ENCODE peak calls at places on chromosomes 4 and X, in nine cellular contexts. L, C, P, A, F, Q, T, W and H are unnamed samples.

GRCh38 chr4:62014982-62015739 is 815.0 kb downstream of the ADGRL3 start:
- DNase-seq in Q (no peak), T (no peak), A (peak; percentile 3), F (no peak), C (no peak), W (no peak), P (no peak), L (no peak), H (no peak)

GRCh38 chr4:112410364-112410763 is 105.6 kb downstream of the NEUROG2 start:
- DNase-seq in A (no peak), P (no peak), L (no peak), Q (no peak), C (no peak), T (no peak), F (no peak), W (no peak), H (no peak)

GRCh38 chr4:188960411-188961093 is 821.3 kb downstream of the TRIML1 start:
- DNase-seq in P (no peak), A (no peak), C (no peak), Q (peak; percentile 67), F (no peak), L (no peak), T (no peak), W (no peak), H (no peak)

GRCh38 chr4:78610546-78611214 is 59.1 kb downstream of the ANXA3 start:
- DNase-seq in F (no peak), L (peak; percentile 68), W (no peak), T (peak; percentile 38), P (peak; percentile 13), A (peak; percentile 66), C (no peak), Q (peak; percentile 66), H (no peak)

GRCh38 chr4:56410247-56410646 is 23.0 kb upstream of the AASDH start:
- DNase-seq in P (no peak), F (peak; percentile 51), C (no peak), Q (peak; percentile 97), W (no peak), L (peak; percentile 89), T (peak; percentile 98), A (peak; percentile 98), H (peak; percentile 17)

GRCh38 chr4:1384675-1385372 is 21.4 kb downstream of the NKX1-1 start:
- DNase-seq in A (no peak), C (no peak), F (no peak), W (peak; percentile 27), L (no peak), T (no peak), Q (no peak), P (no peak), H (no peak)

GRCh38 chrX:13373807-13374187 is 53.9 kb upstream of the ATXN3L start:
- DNase-seq in T (peak; percentile 58), W (no peak), L (no peak), P (no peak), Q (peak; percentile 89), A (peak; percentile 85), F (no peak), C (no peak), H (no peak)

GRCh38 chrX:29143356-29143755 is 556.1 kb downstream of the IL1RAPL1 start:
- DNase-seq in P (no peak), L (no peak), Q (no peak), W (no peak), T (peak; percentile 18), F (no peak), A (peak; percentile 45), C (no peak), H (no peak)

GRCh38 chr4:139144161-139144859 is 32.7 kb downstream of the ELF2 start:
- DNase-seq in L (peak; percentile 86), F (peak; percentile 73), P (no peak), W (no peak), C (no peak), A (peak; percentile 79), T (peak; percentile 50), Q (peak; percentile 67), H (peak; percentile 36)

GRCh38 chr4:130322439-130322838 is 1226.5 kb downstream of the C4orf33 start:
- DNase-seq in Q (no peak), C (no peak), F (no peak), P (no peak), L (no peak), W (no peak), A (no peak), T (no peak), H (no peak)